ENCODE peak calls at places on chromosomes 5 and 9, in ten cellular contexts. Y is prostate gland, R is left ventricle myocardium inferior, F is gastrocnemius medialis, X is PC-3, M is psoas muscle, T is SJSA1, W is SJCRH30, U is bronchial epithelial cell, K is uterus. O is an unnamed sample.
A peak's percentile ranks its signal among the peaks of the same experiment; 100 is the strongest.

GRCh38 chr5:16736158-16736994 is 119.6 kb upstream of the RETREG1 start:
- DNase-seq in Y (peak; percentile 82), R (no peak), F (no peak), X (peak; percentile 83), M (no peak), T (peak; percentile 74), W (peak; percentile 49), U (peak; percentile 94), K (no peak), O (peak; percentile 90)

GRCh38 chr9:36135791-36136276 is 699 bp upstream of the GLIPR2 start:
- DNase-seq in Y (no peak), R (no peak), F (no peak), X (no peak), M (no peak), T (peak; percentile 3), W (no peak), U (no peak), K (peak; percentile 14), O (no peak)

GRCh38 chr5:53543401-53543800 is 17.0 kb upstream of the NDUFS4 start:
- DNase-seq in Y (no peak), R (no peak), F (no peak), X (no peak), M (no peak), T (no peak), W (peak; percentile 5), U (no peak), K (no peak), O (no peak)

GRCh38 chr9:117678882-117679281 is 25.3 kb upstream of the TLR4 start:
- DNase-seq in Y (no peak), R (no peak), F (no peak), X (no peak), M (no peak), T (peak; percentile 70), W (no peak), U (peak; percentile 64), K (no peak), O (peak; percentile 84)

GRCh38 chr5:59020611-59021285 is 437.9 kb downstream of the RAB3C start:
- DNase-seq in Y (no peak), R (no peak), F (no peak), X (peak; percentile 62), M (no peak), T (no peak), W (no peak), U (peak; percentile 73), K (no peak), O (peak; percentile 34)

GRCh38 chr5:43301653-43302091 is 11.5 kb downstream of the HMGCS1 start:
- DNase-seq in Y (no peak), R (no peak), F (no peak), X (no peak), M (no peak), T (no peak), W (no peak), U (no peak), K (no peak), O (no peak)

GRCh38 chr5:112711436-112711835 is 26.2 kb upstream of the APC start:
- DNase-seq in Y (no peak), R (no peak), F (no peak), X (no peak), M (no peak), T (no peak), W (no peak), U (no peak), K (no peak), O (no peak)

GRCh38 chr5:76499528-76500161 is 96.6 kb downstream of the IQGAP2 start:
- DNase-seq in Y (no peak), R (no peak), F (no peak), X (no peak), M (no peak), T (no peak), W (no peak), U (no peak), K (no peak), O (no peak)

GRCh38 chr9:7209990-7210389 is 452.2 kb downstream of the KDM4C start:
- DNase-seq in Y (no peak), R (no peak), F (no peak), X (no peak), M (no peak), T (no peak), W (no peak), U (peak; percentile 16), K (no peak), O (no peak)

GRCh38 chr9:86454701-86455402 is 100.6 kb upstream of the TUT7 start:
- DNase-seq in Y (no peak), R (no peak), F (no peak), X (no peak), M (no peak), T (no peak), W (no peak), U (no peak), K (no peak), O (no peak)

GRCh38 chr9:118091676-118092490 is 387.7 kb downstream of the TLR4 start:
- DNase-seq in Y (no peak), R (no peak), F (no peak), X (no peak), M (no peak), T (no peak), W (no peak), U (no peak), K (no peak), O (no peak)

GRCh38 chr5:109350537-109351270 is 59.1 kb downstream of the PJA2 start:
- DNase-seq in Y (no peak), R (no peak), F (no peak), X (no peak), M (no peak), T (no peak), W (no peak), U (no peak), K (no peak), O (no peak)

DNA sequence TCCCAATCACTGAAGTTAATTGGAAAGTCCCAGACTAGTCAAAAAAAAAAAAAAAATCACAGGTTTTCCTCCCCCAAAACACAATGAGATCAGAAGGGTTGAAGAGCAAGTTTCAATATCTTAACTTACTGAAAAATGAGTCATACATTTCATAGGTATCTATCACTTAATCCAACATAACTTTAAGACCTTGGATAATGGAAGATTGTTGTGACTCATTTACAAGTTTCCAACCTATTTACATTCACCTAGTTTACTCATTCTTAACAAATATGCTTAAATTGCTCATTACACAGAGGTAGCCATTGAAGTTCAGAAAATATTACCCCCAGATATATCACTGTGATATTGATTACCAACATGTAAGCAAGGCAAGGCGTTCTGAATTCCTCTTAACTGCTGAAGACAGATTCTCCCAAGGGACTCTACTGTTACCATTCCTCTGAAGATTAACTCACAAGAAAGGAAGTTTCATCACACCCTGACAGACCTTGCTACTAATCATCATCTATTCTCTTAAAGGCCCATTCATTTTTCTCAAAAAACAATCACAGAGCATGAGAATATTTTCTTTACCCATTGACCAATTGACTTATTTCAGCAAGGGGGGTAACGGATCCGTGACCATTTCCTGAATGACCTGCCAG is 563.8 kb downstream of the TLE1 start:
- DNase-seq in Y (no peak), R (no peak), F (no peak), X (peak; percentile 87), M (no peak), T (peak; percentile 10), W (no peak), U (peak; percentile 97), K (no peak), O (no peak)
- H3K27me3 ChIP-seq in Y (no peaks in the 10 kb centered on the region), R (no peaks in the 10 kb centered on the region), F (no peaks in the 10 kb centered on the region), X (no peaks in the 10 kb centered on the region), M (peaks cover 1% of the 10 kb centered on the region), T (no peaks in the 10 kb centered on the region), W (no peaks in the 10 kb centered on the region), U (no peaks in the 10 kb centered on the region), K (no peaks in the 10 kb centered on the region), O (no peaks in the 10 kb centered on the region)

DNA sequence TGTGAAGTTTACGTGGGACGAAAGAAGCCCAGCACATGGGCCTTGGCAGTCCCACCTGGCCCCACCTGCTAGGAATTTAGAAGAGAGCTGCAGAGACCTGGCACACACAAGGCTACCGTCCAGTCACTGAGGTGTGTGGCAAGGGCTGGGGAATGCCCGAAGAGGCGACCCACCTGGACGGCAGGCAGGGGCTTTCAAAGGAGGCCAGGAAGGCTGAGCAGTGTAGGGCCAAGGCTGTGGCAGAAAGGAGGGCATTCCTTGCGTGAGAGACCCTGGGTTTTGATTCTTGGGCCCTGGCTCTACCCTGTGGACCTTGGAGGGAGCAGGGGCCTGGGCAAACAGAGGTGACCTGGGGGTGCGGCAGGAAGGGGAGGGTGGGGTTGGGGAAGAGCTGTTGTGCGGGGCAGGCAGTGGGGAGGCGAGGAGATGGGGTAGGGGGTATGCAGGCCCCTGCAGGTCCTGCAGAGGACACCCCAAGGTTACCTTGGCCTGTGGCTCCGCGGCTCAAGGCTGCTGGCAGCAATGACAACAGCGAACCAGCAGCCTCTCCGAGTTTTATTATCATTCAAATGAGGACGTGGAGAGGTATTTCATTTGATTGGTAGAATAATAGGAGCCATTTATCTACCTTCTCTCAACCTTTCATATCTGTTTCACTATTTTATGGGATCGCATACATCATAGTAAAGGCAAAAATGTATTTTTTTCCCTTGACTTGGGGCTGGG is 24.8 kb downstream of the TSPAN17 start:
- DNase-seq in Y (no peak), R (no peak), F (no peak), X (no peak), M (no peak), T (no peak), W (no peak), U (no peak), K (no peak), O (no peak)
- H3K27me3 ChIP-seq in Y (peaks cover 8% of the 10 kb centered on the region), R (peaks cover 64% of the 10 kb centered on the region), F (peaks cover 4% of the 10 kb centered on the region), X (peaks cover 23% of the 10 kb centered on the region), M (no peaks in the 10 kb centered on the region), T (peaks cover 58% of the 10 kb centered on the region), W (peaks cover 5% of the 10 kb centered on the region), U (peaks cover 16% of the 10 kb centered on the region), K (no peaks in the 10 kb centered on the region), O (no peaks in the 10 kb centered on the region)

GRCh38 chr5:154511984-154512383 is 34.0 kb upstream of the HAND1 start:
- DNase-seq in Y (no peak), R (no peak), F (no peak), X (no peak), M (no peak), T (no peak), W (no peak), U (no peak), K (no peak), O (no peak)
- H3K27me3 ChIP-seq in Y (peaks cover 3% of the 10 kb centered on the region), R (peaks cover 73% of the 10 kb centered on the region), F (peaks cover 3% of the 10 kb centered on the region), X (peaks cover 3% of the 10 kb centered on the region), M (peaks cover 2% of the 10 kb centered on the region), T (peaks cover 45% of the 10 kb centered on the region), W (peaks cover 3% of the 10 kb centered on the region), U (peaks cover 15% of the 10 kb centered on the region), K (no peaks in the 10 kb centered on the region), O (no peaks in the 10 kb centered on the region)

GRCh38 chr9:21996438-21996837 is 1.8 kb downstream of the CDKN2B-AS1 start:
- DNase-seq in Y (no peak), R (no peak), F (no peak), X (no peak), M (no peak), T (peak; percentile 51), W (peak; percentile 52), U (no peak), K (no peak), O (no peak)

GRCh38 chr9:21993893-21994525 is at the start of gene CDKN2A:
- DNase-seq in Y (no peak), R (no peak), F (no peak), X (peak; percentile 39), M (peak; percentile 58), T (peak; percentile 73), W (peak; percentile 84), U (no peak), K (no peak), O (peak; percentile 20)

GRCh38 chr9:21995652-21996275 is 1.2 kb downstream of the CDKN2B-AS1 start:
- DNase-seq in Y (no peak), R (peak; percentile 49), F (no peak), X (peak; percentile 24), M (peak; percentile 66), T (peak; percentile 58), W (peak; percentile 53), U (no peak), K (peak; percentile 51), O (peak; percentile 41)

GRCh38 chr9:21994526-21994995 is at the start of gene CDKN2B-AS1:
- DNase-seq in Y (no peak), R (no peak), F (no peak), X (peak; percentile 78), M (peak; percentile 63), T (peak; percentile 80), W (peak; percentile 89), U (peak; percentile 47), K (peak; percentile 37), O (peak; percentile 37)

GRCh38 chr9:21994996-21995651 is 533 bp downstream of the CDKN2B-AS1 start:
- DNase-seq in Y (peak; percentile 38), R (peak; percentile 66), F (no peak), X (peak; percentile 63), M (peak; percentile 84), T (peak; percentile 74), W (peak; percentile 81), U (peak; percentile 50), K (peak; percentile 57), O (peak; percentile 65)
- H3K27me3 ChIP-seq in Y (no peaks in the 10 kb centered on the region), R (peaks cover 65% of the 10 kb centered on the region), F (peaks cover 8% of the 10 kb centered on the region), X (no peaks in the 10 kb centered on the region), M (peaks cover 8% of the 10 kb centered on the region), T (no peaks in the 10 kb centered on the region), W (no peaks in the 10 kb centered on the region), U (no peaks in the 10 kb centered on the region), K (no peaks in the 10 kb centered on the region), O (no peaks in the 10 kb centered on the region)

O was measured in small intestine.